ENCODE peak calls at places on chromosomes 3 and 15, in ten cellular contexts. V is activated B cell treated with CpG ODN at 0.5 μM for 24 hours; T is stimulated activated CD4-positive, alpha-beta T cell treated with anti-CD3 and anti-CD28 coated beads, Interleukin-1b, Interleukin-23, amount 100 ng/mL, for 48 hours; C is cardiac fibroblast; X is A549; P is Ammon's horn; Y is non-pigmented ciliary epithelial cell; O is stimulated activated naive CD8-positive, alpha-beta T cell treated with anti-CD3 and anti-CD28 coated beads, Interleukin-15, Interleukin-2, amounts not matched to agents 100 U/mL and 50 U/mL, for 24 hours; W is AML-193; H is EH. Z is an unnamed sample.

GRCh38 chr15:92623435-92623834 is 32.1 kb downstream of the FAM174B start:
- DNase-seq in C (no peak), X (no peak), H (no peak), V (no peak), T (no peak), O (no peak), P (no peak), Y (no peak), W (no peak), Z (no peak)

GRCh38 chr3:39249453-39250115 is 30.3 kb downstream of the CX3CR1 start:
- DNase-seq in P (no peak), X (no peak), C (no peak), O (no peak), H (peak), V (no peak), T (no peak), W (no peak), Y (no peak), Z (no peak)

GRCh38 chr15:63052961-63053698 is 10.6 kb downstream of the TPM1 start:
- DNase-seq in H (peak), T (no peak), P (no peak), O (no peak), C (peak), Y (no peak), W (no peak), X (no peak), V (no peak), Z (no peak)

GRCh38 chr3:46110701-46111493 is 83.6 kb upstream of the XCR1 start:
- DNase-seq in C (peak), P (peak), O (no peak), H (peak), T (no peak), X (no peak), Y (no peak), W (peak), V (no peak), Z (peak)

GRCh38 chr3:191301017-191301416 is 28.2 kb upstream of the CCDC50 start:
- DNase-seq in X (no peak), W (no peak), T (no peak), C (no peak), P (no peak), O (no peak), H (no peak), Y (no peak), V (no peak), Z (no peak)

GRCh38 chr3:126085841-126086240 is 1.9 kb upstream of the SLC41A3 start:
- DNase-seq in X (no peak), V (no peak), W (no peak), Y (no peak), H (no peak), O (peak), C (no peak), T (no peak), P (no peak), Z (no peak)

GRCh38 chr3:128730521-128730920 is 4.5 kb downstream of the RAB7A start:
- DNase-seq in Y (no peak), O (no peak), X (no peak), W (no peak), V (no peak), C (peak), P (no peak), H (no peak), T (no peak), Z (no peak)

GRCh38 chr15:62790531-62790930 is 252.0 kb upstream of the TPM1 start:
- DNase-seq in W (no peak), Y (no peak), H (no peak), O (no peak), T (no peak), V (no peak), P (no peak), C (no peak), X (no peak), Z (no peak)

GRCh38 chr3:113219605-113220300 is 8.4 kb downstream of the BOC start:
- DNase-seq in O (no peak), Y (no peak), C (no peak), T (no peak), V (no peak), W (no peak), H (no peak), P (no peak), X (no peak), Z (no peak)

GRCh38 chr3:10964537-10965167 is 27.9 kb upstream of the SLC6A1 start:
- DNase-seq in H (peak), T (no peak), V (no peak), O (no peak), C (no peak), P (no peak), Y (no peak), W (peak), X (no peak), Z (no peak)

GRCh38 chr3:28348286-28348636 is 260 bp upstream of the ZCWPW2 start:
- DNase-seq in C (no peak), W (no peak), X (no peak), P (no peak), Y (peak), T (no peak), V (no peak), H (no peak), O (no peak), Z (no peak)

GRCh38 chr15:57591237-57591821 is 375 bp upstream of the MYZAP start:
- DNase-seq in W (no peak), X (no peak), C (no peak), Y (no peak), V (no peak), O (peak), P (no peak), H (no peak), T (peak), Z (no peak)

GRCh38 chr15:65355173-65355982 is 22.4 kb downstream of the IGDCC3 start:
- DNase-seq in Y (no peak), P (peak), H (no peak), C (no peak), W (no peak), X (no peak), T (no peak), O (no peak), V (no peak), Z (no peak)

GRCh38 chr3:126053949-126054569 is 29.9 kb downstream of the SLC41A3 start:
- DNase-seq in O (no peak), T (no peak), P (no peak), C (no peak), Y (no peak), X (no peak), H (no peak), V (no peak), W (no peak), Z (no peak)

GRCh38 chr3:127712881-127713771 is 40.4 kb downstream of the ABTB1 start:
- DNase-seq in C (no peak), X (no peak), Y (no peak), H (no peak), T (no peak), P (no peak), O (no peak), W (no peak), V (no peak), Z (no peak)

GRCh38 chr15:50051811-50052419 is 67.1 kb downstream of the ATP8B4 start:
- DNase-seq in Y (no peak), P (peak), W (peak), T (peak), H (peak), X (peak), O (peak), C (peak), V (no peak), Z (peak)

GRCh38 chr15:48393650-48394049 is 62.4 kb downstream of the DUT start:
- DNase-seq in O (no peak), Y (no peak), X (no peak), T (no peak), P (no peak), V (no peak), W (no peak), C (peak), H (peak), Z (no peak)

GRCh38 chr3:194285024-194285858 is 65.9 kb downstream of the CPN2 start:
- DNase-seq in T (no peak), Y (no peak), W (no peak), H (peak), V (no peak), X (no peak), C (peak), P (no peak), O (no peak), Z (no peak)

GRCh38 chr3:132469326-132469725 is 52.0 kb downstream of the DNAJC13 start:
- DNase-seq in C (no peak), T (no peak), X (no peak), O (no peak), P (no peak), H (no peak), V (no peak), Y (no peak), W (no peak), Z (no peak)

GRCh38 chr3:58535531-58536500 is 1.2 kb downstream of the ACOX2 start:
- DNase-seq in Y (no peak), T (no peak), W (no peak), C (peak), V (no peak), X (no peak), H (peak), O (no peak), P (no peak), Z (no peak)

GRCh38 chr3:139202226-139202958 is 141.4 kb upstream of the MRPS22 start:
- DNase-seq in H (peak), V (no peak), X (no peak), W (no peak), C (no peak), Y (no peak), P (peak), T (no peak), O (no peak), Z (peak)

GRCh38 chr15:26772588-26773484 is at the start of gene GABRB3:
- DNase-seq in C (peak), P (peak), X (peak), H (no peak), W (no peak), O (no peak), Y (no peak), T (no peak), V (no peak), Z (no peak)

GRCh38 chr15:75229191-75230015 is 27.7 kb downstream of the C15orf39 start:
- DNase-seq in H (peak), C (peak), W (no peak), O (no peak), T (no peak), X (no peak), V (no peak), P (no peak), Y (no peak), Z (no peak)

GRCh38 chr15:64383760-64384159 is 2.5 kb upstream of the PCLAF start:
- DNase-seq in P (no peak), H (no peak), T (no peak), C (no peak), Y (no peak), V (no peak), O (no peak), X (no peak), W (no peak), Z (no peak)

GRCh38 chr15:74613953-74614743 is 1.5 kb upstream of the CLK3 start:
- DNase-seq in X (peak), V (no peak), H (no peak), W (peak), Y (no peak), C (no peak), T (no peak), P (no peak), O (no peak), Z (no peak)

GRCh38 chr15:88610756-88611231 is 10.3 kb upstream of the AEN start:
- DNase-seq in C (no peak), T (no peak), O (no peak), P (no peak), H (peak), W (peak), V (no peak), X (no peak), Y (no peak), Z (no peak)

GRCh38 chr3:187305881-187306280 is 14.3 kb upstream of the MASP1 start:
- DNase-seq in O (no peak), C (no peak), H (no peak), T (no peak), X (no peak), Y (no peak), V (no peak), P (no peak), W (no peak), Z (no peak)

GRCh38 chr15:77665530-77666295 is 33.0 kb upstream of the LINGO1 start:
- DNase-seq in C (no peak), Y (no peak), H (no peak), X (no peak), V (no peak), T (no peak), O (no peak), P (no peak), W (no peak), Z (no peak)

GRCh38 chr3:123749716-123750115 is 134.4 kb downstream of the MYLK start:
- DNase-seq in H (peak), O (no peak), V (no peak), C (peak), Y (peak), T (no peak), X (no peak), P (no peak), W (peak), Z (peak)

GRCh38 chr15:80870893-80871292 is 91.7 kb downstream of the CEMIP start:
- DNase-seq in V (no peak), H (peak), X (no peak), W (no peak), P (no peak), C (peak), O (no peak), T (no peak), Y (no peak), Z (no peak)

GRCh38 chr3:151226088-151226563 is 23.1 kb upstream of the GPR171 start:
- DNase-seq in T (peak), W (no peak), P (no peak), X (no peak), V (no peak), Y (peak), C (peak), H (peak), O (no peak), Z (peak)

GRCh38 chr15:64552281-64552948 is 92.0 kb downstream of the ZNF609 start:
- DNase-seq in P (no peak), W (no peak), V (no peak), T (no peak), X (no peak), H (no peak), O (no peak), C (no peak), Y (no peak), Z (no peak)

GRCh38 chr15:41115088-41115651 is 910 bp downstream of the INO80 start:
- DNase-seq in X (no peak), T (no peak), P (peak), H (peak), W (peak), V (no peak), Y (no peak), O (no peak), C (peak), Z (no peak)

Z was measured in epithelial cell of proximal tubule.